ENCODE peak calls at places on chromosomes 4 and X, in ten cellular contexts. T is aorta; W is foreskin keratinocyte; S is heart right ventricle; M is esophagus squamous epithelium; E is gastrocnemius medialis; H is stomach; K is naive thymus-derived CD4-positive, alpha-beta T cell; U is H9; Z is psoas muscle. N is an unnamed sample.

GRCh38 chr4:28469886-28470285 is 1609.2 kb downstream of the STIM2 start:
- DNase-seq in E (no peak), M (no peak), T (no peak), Z (no peak), K (no peak), W (no peak), U (no peak), S (no peak), H (no peak), N (no peak)

GRCh38 chr4:122658818-122659295 is 38.0 kb upstream of the IL21 start:
- DNase-seq in U (no peak), H (no peak), Z (no peak), M (no peak), W (no peak), S (no peak), T (no peak), K (no peak), E (no peak), N (no peak)

GRCh38 chrX:48937065-48937907 is 18.5 kb upstream of the PIM2 start:
- DNase-seq in T (peak), E (no peak), Z (peak), H (peak), U (no peak), M (peak), K (peak), S (peak), W (no peak), N (no peak)

GRCh38 chr4:37427193-37427592 is 182.7 kb downstream of the NWD2 start:
- DNase-seq in K (no peak), W (no peak), T (no peak), H (no peak), E (no peak), U (no peak), M (no peak), Z (no peak), S (no peak), N (no peak)

GRCh38 chr4:153522800-153523089 is 56.6 kb downstream of the TMEM131L start:
- DNase-seq in E (no peak), M (no peak), S (no peak), W (no peak), K (no peak), U (no peak), H (no peak), T (no peak), Z (no peak), N (no peak)

GRCh38 chr4:32985256-32985655 is 2265.1 kb downstream of the PCDH7 start:
- DNase-seq in E (no peak), K (no peak), U (no peak), M (no peak), Z (no peak), W (peak), H (no peak), T (no peak), S (no peak), N (no peak)

GRCh38 chr4:77113069-77113468 is 37.3 kb upstream of the CCNI start:
- DNase-seq in Z (no peak), M (no peak), K (no peak), W (no peak), U (peak), H (no peak), E (no peak), S (no peak), T (no peak), N (no peak)

GRCh38 chrX:71911731-71912050 is 1.0 kb downstream of the NHSL2 start:
- DNase-seq in T (no peak), Z (no peak), E (no peak), S (no peak), U (no peak), K (no peak), H (no peak), M (no peak), W (no peak), N (no peak)

GRCh38 chrX:45621356-45622041 is 420.8 kb upstream of the DIPK2B start:
- DNase-seq in S (no peak), K (no peak), E (no peak), U (no peak), T (no peak), W (peak), M (no peak), H (no peak), Z (no peak), N (no peak)

GRCh38 chrX:65902011-65902410 is 137.9 kb downstream of the VSIG4 start:
- DNase-seq in U (no peak), Z (no peak), S (no peak), W (no peak), H (no peak), K (no peak), E (no peak), M (no peak), T (no peak), N (no peak)

GRCh38 chr4:25439913-25440477 is 62.9 kb downstream of the ANAPC4 start:
- DNase-seq in E (no peak), H (peak), M (no peak), Z (no peak), K (no peak), W (peak), T (no peak), S (peak), U (peak), N (peak)

GRCh38 chrX:13085533-13085932 is 41.1 kb upstream of the FAM9C start:
- DNase-seq in W (no peak), M (no peak), H (no peak), S (no peak), K (peak), E (no peak), U (no peak), T (no peak), Z (no peak), N (no peak)

GRCh38 chr4:92387459-92388069 is 83.8 kb downstream of the GRID2 start:
- DNase-seq in S (peak), M (no peak), Z (no peak), W (peak), E (no peak), K (no peak), H (no peak), T (no peak), U (no peak), N (no peak)

GRCh38 chr4:7900351-7900750 is 39.3 kb downstream of the AFAP1 start:
- DNase-seq in U (no peak), H (no peak), W (no peak), Z (no peak), T (no peak), S (no peak), K (no peak), E (no peak), M (no peak), N (no peak)
- H3K27ac ChIP-seq in U (no peak), H (no peak), W (no peak), Z (no peak), T (peak), S (no peak), K (no peak), E (no peak), M (no peak), N (no peak)

DNA sequence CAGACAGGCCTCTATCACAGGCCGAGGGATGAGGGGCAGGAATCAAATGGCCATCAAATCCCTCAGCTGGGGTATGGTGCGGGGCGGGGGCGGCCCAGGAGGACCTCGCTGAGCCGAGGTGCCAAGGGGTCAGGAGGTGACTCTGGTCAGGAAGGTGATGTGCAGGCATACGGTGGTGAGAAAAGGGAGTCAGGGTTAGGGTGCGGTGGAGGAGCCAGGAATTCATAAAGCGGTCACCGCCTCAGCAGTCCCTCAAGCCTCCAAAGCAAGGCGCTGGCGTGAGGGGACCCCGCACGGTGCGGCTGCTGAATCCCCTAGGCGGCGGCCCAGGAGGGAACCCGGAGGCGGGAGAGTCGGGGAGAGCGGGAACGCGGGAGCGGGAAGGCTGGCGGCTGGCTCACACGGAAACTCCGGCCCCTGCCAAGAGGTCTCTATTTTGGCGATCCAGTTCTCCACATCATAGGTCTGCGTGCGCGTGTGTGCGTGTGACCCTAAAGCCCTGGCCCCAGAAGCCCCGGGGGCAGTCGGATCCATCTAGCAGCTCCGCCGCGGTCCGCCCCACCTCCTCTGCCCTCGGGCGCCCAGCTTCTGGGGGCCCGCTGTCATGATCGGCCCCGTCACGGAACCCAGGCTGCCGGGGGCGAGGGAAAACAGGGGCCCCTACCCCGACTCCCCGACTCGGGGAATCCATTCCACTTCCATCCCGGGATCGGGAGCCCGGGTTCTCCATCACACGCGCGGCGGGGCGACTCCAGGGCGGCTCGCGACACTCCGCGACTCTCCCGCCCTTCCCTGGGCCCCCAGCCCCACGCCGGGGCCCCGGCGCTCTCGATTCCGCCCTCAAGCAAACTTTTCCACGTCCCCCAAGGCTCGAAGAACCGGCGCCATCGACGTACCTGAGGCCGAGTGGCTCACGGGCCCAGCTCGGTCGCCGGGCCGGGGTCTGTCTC is 593 bp downstream of the ELF4 start:
- DNase-seq in T (no peak), W (no peak), Z (no peak), M (no peak), K (no peak), E (no peak), S (no peak), U (no peak), H (no peak), N (no peak)
- H3K27ac ChIP-seq in T (no peak), W (peak), Z (peak), M (peak), K (peak), E (peak), S (peak), U (no peak), H (peak), N (no peak)

GRCh38 chr4:39528056-39528465 is 822 bp upstream of the UGDH start:
- DNase-seq in M (no peak), Z (no peak), T (peak), U (no peak), E (no peak), S (no peak), K (peak), W (no peak), H (no peak), N (no peak)

GRCh38 chr4:39526810-39527295 is 386 bp downstream of the UGDH start:
- DNase-seq in Z (no peak), U (no peak), H (no peak), K (peak), S (peak), W (no peak), E (no peak), M (no peak), T (no peak), N (no peak)

GRCh38 chr4:39527296-39528055 is at the start of gene UGDH:
- DNase-seq in K (peak), Z (peak), T (peak), S (peak), U (peak), H (peak), E (peak), M (peak), W (peak), N (peak)

GRCh38 chr4:39530682-39531081 is 3.4 kb upstream of the UGDH start:
- DNase-seq in U (no peak), K (no peak), T (no peak), S (no peak), Z (no peak), M (no peak), W (no peak), E (no peak), H (no peak), N (no peak)

GRCh38 chr4:39529534-39529933 is 2.3 kb upstream of the UGDH start:
- DNase-seq in W (no peak), T (no peak), K (no peak), U (no peak), Z (no peak), H (no peak), S (no peak), E (no peak), M (no peak), N (no peak)
- H3K27ac ChIP-seq in W (no peak), T (no peak), K (no peak), U (no peak), Z (no peak), H (no peak), S (no peak), E (no peak), M (no peak), N (no peak)

GRCh38 chr4:6418193-6418755 is 54.1 kb downstream of the PPP2R2C start:
- DNase-seq in T (no peak), M (no peak), U (no peak), Z (no peak), H (no peak), E (no peak), S (no peak), W (no peak), K (no peak), N (no peak)

GRCh38 chr4:6420972-6421371 is 51.4 kb downstream of the PPP2R2C start:
- DNase-seq in Z (no peak), H (no peak), E (no peak), M (no peak), U (no peak), K (no peak), W (no peak), S (no peak), T (no peak), N (no peak)

GRCh38 chr4:6419452-6420028 is 52.9 kb downstream of the PPP2R2C start:
- DNase-seq in T (no peak), U (no peak), E (no peak), Z (no peak), W (no peak), S (no peak), K (no peak), H (no peak), M (no peak), N (peak)

GRCh38 chr4:6421397-6421796 is 51.0 kb downstream of the PPP2R2C start:
- DNase-seq in H (no peak), S (no peak), W (no peak), E (no peak), K (no peak), U (no peak), T (no peak), M (no peak), Z (no peak), N (no peak)

GRCh38 chr4:6420036-6420435 is 52.4 kb downstream of the PPP2R2C start:
- DNase-seq in W (no peak), U (no peak), S (no peak), T (no peak), Z (no peak), E (no peak), H (no peak), M (no peak), K (no peak), N (peak)
- H3K27ac ChIP-seq in W (no peak), U (no peak), S (no peak), T (no peak), Z (no peak), E (no peak), H (no peak), M (no peak), K (no peak), N (peak)

GRCh38 chr4:3514806-3515421 is 17.3 kb downstream of the LRPAP1 start:
- DNase-seq in H (no peak), T (peak), S (no peak), Z (peak), M (no peak), E (no peak), W (no peak), U (peak), K (no peak), N (peak)
- H3K27ac ChIP-seq in H (no peak), T (no peak), S (no peak), Z (no peak), M (no peak), E (no peak), W (no peak), U (no peak), K (no peak), N (no peak)

GRCh38 chr4:1208970-1209704 is 36.8 kb upstream of the SPON2 start:
- DNase-seq in K (no peak), Z (peak), S (no peak), U (no peak), H (no peak), E (no peak), T (peak), W (no peak), M (no peak), N (no peak)
- H3K27ac ChIP-seq in K (no peak), Z (peak), S (peak), U (no peak), H (peak), E (peak), T (no peak), W (no peak), M (peak), N (no peak)

GRCh38 chr4:53459548-53459947 is 82.1 kb downstream of the FIP1L1 start:
- DNase-seq in H (no peak), K (no peak), T (no peak), S (no peak), Z (no peak), E (no peak), M (no peak), W (no peak), U (no peak), N (no peak)
- H3K27ac ChIP-seq in H (no peak), K (no peak), T (no peak), S (no peak), Z (no peak), E (no peak), M (no peak), W (no peak), U (no peak), N (no peak)

GRCh38 chr4:186669735-186670134 is 53.9 kb downstream of the FAT1 start:
- DNase-seq in Z (no peak), T (no peak), W (no peak), M (no peak), H (no peak), U (no peak), E (no peak), S (no peak), K (no peak), N (no peak)

GRCh38 chr4:186666252-186666651 is 57.4 kb downstream of the FAT1 start:
- DNase-seq in K (no peak), T (no peak), Z (no peak), E (no peak), M (no peak), U (no peak), W (no peak), H (no peak), S (no peak), N (no peak)

GRCh38 chr4:186666750-186667149 is 56.9 kb downstream of the FAT1 start:
- DNase-seq in M (no peak), Z (no peak), U (no peak), E (no peak), K (no peak), H (no peak), W (no peak), S (no peak), T (no peak), N (no peak)

GRCh38 chr4:186669159-186669720 is 54.4 kb downstream of the FAT1 start:
- DNase-seq in W (peak), U (peak), T (no peak), Z (no peak), S (no peak), E (no peak), M (no peak), H (no peak), K (no peak), N (no peak)
- H3K27ac ChIP-seq in W (peak), U (no peak), T (no peak), Z (no peak), S (no peak), E (no peak), M (no peak), H (no peak), K (no peak), N (no peak)

DNA sequence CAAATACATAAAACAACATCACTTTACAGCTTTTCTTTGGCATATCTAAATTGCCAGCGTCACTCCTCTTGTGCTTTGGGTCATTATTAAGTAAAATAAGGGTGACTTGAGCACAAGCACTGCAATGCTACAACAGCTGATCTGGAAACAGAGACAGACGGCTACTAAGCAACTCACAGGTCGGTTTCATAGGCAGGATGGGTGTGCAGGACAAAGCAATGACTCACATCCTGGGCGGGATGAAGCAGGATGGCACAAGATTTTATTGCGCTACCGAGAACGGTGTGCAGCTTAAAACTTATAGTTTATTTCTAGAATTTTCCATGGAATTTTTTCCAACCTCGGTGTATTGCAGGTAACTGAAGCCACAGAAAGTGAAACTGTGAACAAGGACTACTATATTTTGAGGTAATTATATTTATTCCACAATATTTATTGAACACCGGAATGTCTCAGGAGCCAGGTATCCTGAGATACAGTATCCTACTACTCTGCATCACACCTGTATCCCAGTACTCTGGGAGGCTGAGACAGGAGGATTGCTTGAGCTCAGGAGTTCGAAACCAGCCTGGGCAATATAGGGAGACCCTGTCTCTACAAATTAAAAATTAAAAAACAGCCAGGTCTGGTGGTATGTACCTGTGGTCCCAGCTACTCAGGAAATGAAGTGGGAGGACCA is 215.5 kb downstream of the APBB2 start:
- DNase-seq in S (peak), M (no peak), U (no peak), T (no peak), H (no peak), E (no peak), K (no peak), W (peak), Z (no peak), N (no peak)
- H3K27ac ChIP-seq in S (peak), M (peak), U (no peak), T (no peak), H (no peak), E (no peak), K (no peak), W (peak), Z (no peak), N (no peak)

N was measured in dorsolateral prefrontal cortex.